ENCODE peak calls at places on chromosomes 4 and X, in nine cellular contexts. F is cardiac fibroblast; W is colonic mucosa; N is HFFc6; D is activated CD8-positive, alpha-beta T cell treated with anti-CD3 and anti-CD28 coated beads for 36 hours; I is AG10803; O is adrenal gland; K is OCI-LY7; M is GM20000. L is an unnamed sample.

GRCh38 chr4:19844436-19844835 is 407.3 kb upstream of the SLIT2 start:
- DNase-seq in M (no peak), F (peak; percentile 70), K (no peak), D (no peak), O (no peak), W (no peak), N (no peak), I (peak; percentile 8), L (no peak)

GRCh38 chrX:123171781-123172180 is 12.3 kb upstream of the GRIA3 start:
- DNase-seq in K (no peak), M (no peak), D (no peak), W (no peak), I (peak; percentile 52), F (peak; percentile 11), O (no peak), N (peak; percentile 57), L (no peak)

GRCh38 chrX:11111038-11111851 is at the start of gene HCCS:
- DNase-seq in N (peak; percentile 81), W (peak; percentile 85), D (peak; percentile 88), M (peak; percentile 82), O (peak; percentile 80), K (peak; percentile 85), F (peak; percentile 82), I (peak; percentile 83), L (peak; percentile 85)

GRCh38 chrX:19514791-19515614 is at the start of gene MAP3K15:
- DNase-seq in K (no peak), W (peak; percentile 23), M (peak; percentile 62), F (peak; percentile 2), N (no peak), D (peak; percentile 24), I (peak; percentile 1), O (peak; percentile 51), L (peak; percentile 46)

GRCh38 chr4:23539969-23540368 is 349.9 kb downstream of the PPARGC1A start:
- DNase-seq in F (no peak), K (no peak), W (no peak), I (no peak), M (no peak), O (no peak), N (no peak), D (no peak), L (no peak)

GRCh38 chrX:101348452-101349222 is at the start of gene TIMM8A:
- DNase-seq in W (peak; percentile 83), I (peak; percentile 57), F (peak; percentile 70), D (peak; percentile 85), K (peak; percentile 84), O (peak; percentile 74), M (peak; percentile 79), N (peak; percentile 52), L (peak; percentile 86)

GRCh38 chrX:29090811-29091210 is 503.6 kb downstream of the IL1RAPL1 start:
- DNase-seq in W (no peak), O (no peak), N (no peak), F (peak; percentile 44), M (no peak), I (peak; percentile 0), D (no peak), K (no peak), L (no peak)

GRCh38 chr4:100806988-100807387 is 289.2 kb upstream of the EMCN start:
- DNase-seq in W (no peak), K (no peak), O (no peak), F (no peak), I (no peak), N (no peak), D (no peak), M (no peak), L (no peak)

GRCh38 chr4:26806331-26806730 is 54.3 kb upstream of the STIM2 start:
- DNase-seq in N (no peak), O (no peak), W (no peak), M (no peak), F (no peak), I (no peak), K (no peak), D (peak; percentile 13), L (no peak)

GRCh38 chr4:126630171-126630570 is 1002.6 kb upstream of the INTU start:
- DNase-seq in K (no peak), M (no peak), F (peak; percentile 45), W (no peak), I (peak; percentile 40), D (no peak), N (no peak), O (no peak), L (no peak)

GRCh38 chrX:105822138-105823091 is at the start of gene NRK:
- DNase-seq in O (peak; percentile 62), K (no peak), D (no peak), M (no peak), N (no peak), W (no peak), F (peak; percentile 35), I (no peak), L (no peak)

GRCh38 chr4:31125496-31125895 is 405.3 kb downstream of the PCDH7 start:
- DNase-seq in M (no peak), N (no peak), O (no peak), K (no peak), W (no peak), D (no peak), I (no peak), F (no peak), L (no peak)

GRCh38 chr4:184472540-184473264 is 1.6 kb downstream of the IRF2 start:
- DNase-seq in D (peak; percentile 72), K (peak; percentile 81), O (peak; percentile 80), I (peak; percentile 62), N (peak; percentile 61), M (peak; percentile 79), W (peak; percentile 92), F (peak; percentile 77), L (peak; percentile 69)

GRCh38 chr4:79869597-79870336 is 203.3 kb downstream of the ANTXR2 start:
- DNase-seq in I (no peak), N (no peak), M (no peak), F (no peak), K (no peak), D (no peak), O (no peak), W (no peak), L (no peak)

GRCh38 chrX:57156397-57157049 is 19.3 kb upstream of the SPIN2A start:
- DNase-seq in M (no peak), W (peak; percentile 47), I (peak; percentile 33), F (peak; percentile 45), N (peak; percentile 15), O (peak; percentile 23), D (no peak), K (peak; percentile 20), L (no peak)

GRCh38 chr4:188372856-188373255 is 233.6 kb downstream of the TRIML1 start:
- DNase-seq in O (peak; percentile 15), K (no peak), F (peak; percentile 32), D (no peak), N (no peak), W (no peak), M (no peak), I (peak; percentile 27), L (no peak)

GRCh38 chrX:103254921-103255455 is at the start of gene TCEAL8:
- DNase-seq in F (peak; percentile 79), M (peak; percentile 59), I (peak; percentile 65), O (peak; percentile 71), N (peak; percentile 31), K (peak; percentile 70), W (peak; percentile 80), D (peak; percentile 84), L (peak; percentile 56)

GRCh38 chr4:148445903-148446261 is 3.7 kb upstream of the NR3C2 start:
- DNase-seq in F (no peak), N (no peak), I (no peak), D (peak; percentile 58), O (peak; percentile 20), K (no peak), W (peak; percentile 29), M (no peak), L (no peak)

GRCh38 chrX:139202742-139203410 is 327.7 kb upstream of the F9 start:
- DNase-seq in N (no peak), K (no peak), O (no peak), D (no peak), I (no peak), W (no peak), M (no peak), F (no peak), L (no peak)

GRCh38 chr4:168528131-168528949 is 31.5 kb downstream of the PALLD start:
- DNase-seq in N (peak; percentile 52), D (no peak), K (no peak), I (peak; percentile 76), M (no peak), O (no peak), W (no peak), F (peak; percentile 27), L (no peak)

GRCh38 chr4:14837860-14838259 is 164.4 kb upstream of the CPEB2 start:
- DNase-seq in N (no peak), I (no peak), O (no peak), F (no peak), K (peak; percentile 2), M (no peak), W (no peak), D (no peak), L (no peak)
- TF ChIP-seq CTCF in N (no peak), I (no peak), O (no peak), F (no peak), K (peak; percentile 36), M (no peak), W (no peak), D (no peak), L (no peak)

GRCh38 chr4:1472148-1472797 is 66.0 kb upstream of the NKX1-1 start:
- DNase-seq in O (peak; percentile 13), D (no peak), W (no peak), F (no peak), K (no peak), M (no peak), N (no peak), I (no peak), L (no peak)
- TF ChIP-seq CTCF in O (no peak), D (no peak), W (no peak), F (no peak), K (no peak), M (no peak), N (no peak), I (no peak), L (no peak)

DNA sequence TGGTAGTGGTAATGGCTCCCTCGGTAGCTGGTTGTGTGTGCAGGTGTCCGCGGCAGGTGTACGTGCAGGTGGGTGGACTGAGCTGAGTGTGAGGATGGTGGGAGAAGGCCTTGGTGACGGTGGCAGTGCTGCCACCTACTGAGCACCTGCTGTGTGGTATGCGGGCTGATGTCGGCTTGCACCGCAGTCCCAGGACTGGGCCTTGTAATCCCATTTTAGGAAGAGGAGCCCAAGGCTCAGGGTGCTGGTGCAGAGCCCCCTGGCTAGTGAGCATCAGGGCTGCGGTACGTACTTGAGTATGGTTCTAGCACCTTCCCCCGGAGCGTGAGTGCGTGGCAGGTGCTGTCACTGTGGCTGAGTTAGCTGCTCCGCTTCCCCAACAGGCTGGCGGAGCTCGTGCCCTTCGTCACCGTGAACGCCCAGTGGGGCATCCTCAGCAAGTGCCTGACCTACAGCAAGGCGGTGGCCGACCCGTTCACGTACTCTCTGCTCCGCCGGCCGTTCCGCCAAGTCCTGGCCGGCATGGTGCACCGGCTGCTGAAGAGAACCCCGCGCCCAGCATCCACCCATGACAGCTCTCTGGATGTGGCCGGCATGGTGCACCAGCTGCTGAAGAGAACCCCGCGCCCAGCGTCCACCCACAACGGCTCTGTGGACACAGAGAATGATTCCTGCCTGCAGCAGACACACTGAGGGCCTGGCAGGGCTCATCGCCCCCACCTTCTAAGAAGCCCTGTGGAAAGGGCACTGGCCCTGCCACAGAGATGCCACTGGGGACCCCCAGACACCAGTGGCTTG is 5.7 kb upstream of the CPZ start:
- DNase-seq in F (no peak), O (no peak), N (no peak), W (no peak), M (no peak), K (peak; percentile 11), I (no peak), D (no peak), L (no peak)
- TF ChIP-seq CTCF in F (no peak), O (no peak), N (peak; percentile 45), W (no peak), M (no peak), K (peak; percentile 65), I (no peak), D (no peak), L (no peak)

GRCh38 chrX:115696039-115696438 is 135.1 kb downstream of the PLS3 start:
- DNase-seq in K (no peak), W (no peak), D (no peak), M (no peak), O (no peak), I (no peak), N (no peak), F (no peak), L (no peak)
- TF ChIP-seq CTCF in K (no peak), W (no peak), D (no peak), M (no peak), O (no peak), I (no peak), N (no peak), F (no peak), L (no peak)

L was measured in GM10248.